ENCODE peak calls at places on chromosomes 12 and 14, in five cellular contexts. F, I, Z, U and G are unnamed samples.

GRCh38 chr14:58912799-58913432 is 275.2 kb downstream of the DACT1 start:
- DNase-seq in F (no peak), I (no peak), Z (peak), U (peak), G (no peak)

GRCh38 chr14:102528441-102529170 is 19.0 kb upstream of the ANKRD9 start:
- DNase-seq in F (no peak), I (no peak), Z (no peak), U (no peak), G (no peak)

GRCh38 chr12:19288603-19289244 is 150.6 kb upstream of the AEBP2 start:
- DNase-seq in F (peak), I (no peak), Z (peak), U (peak), G (peak)

GRCh38 chr12:122825773-122826724 is 9.2 kb upstream of the HIP1R start:
- DNase-seq in F (peak), I (no peak), Z (peak), U (no peak), G (no peak)

GRCh38 chr14:102590667-102591099 is 1.8 kb upstream of the RCOR1 start:
- DNase-seq in F (peak), I (no peak), Z (no peak), U (peak), G (no peak)

GRCh38 chr12:68559984-68560822 is 50.5 kb upstream of the RAP1B start:
- DNase-seq in F (no peak), I (no peak), Z (no peak), U (peak), G (peak)

GRCh38 chr12:106106892-106107291 is 31.9 kb downstream of the NUAK1 start:
- DNase-seq in F (peak), I (no peak), Z (no peak), U (peak), G (peak)

GRCh38 chr14:37452323-37452722 is 142.7 kb downstream of the FOXA1 start:
- DNase-seq in F (no peak), I (no peak), Z (no peak), U (peak), G (no peak)

GRCh38 chr12:88945041-88945732 is 364.9 kb upstream of the KITLG start:
- DNase-seq in F (peak), I (no peak), Z (no peak), U (no peak), G (no peak)